ENCODE peak calls at places on chromosomes 5 and 9, in six cellular contexts. One of them, this sample, is unnamed.

GRCh38 chr9:107439991-107440456 is 49.5 kb downstream of the KLF4 start:
- DNase-seq in GM03348: no peak
- DNase-seq in SK-MEL-5: no peak
- DNase-seq in AG08396: no peak
- DNase-seq in left cardiac atrium: no peak
- DNase-seq in HS-5: no peak
- DNase-seq in this sample: peak

GRCh38 chr9:104412238-104412637 is 91.8 kb upstream of the OR13F1 start:
- DNase-seq in HS-5: peak
- DNase-seq in GM03348: no peak
- DNase-seq in SK-MEL-5: no peak
- DNase-seq in AG08396: no peak
- DNase-seq in left cardiac atrium: no peak
- DNase-seq in this sample: no peak

GRCh38 chr5:176816791-176817272 is 6.5 kb downstream of the UNC5A start:
- DNase-seq in SK-MEL-5: no peak
- DNase-seq in GM03348: no peak
- DNase-seq in HS-5: no peak
- DNase-seq in left cardiac atrium: no peak
- DNase-seq in AG08396: no peak
- DNase-seq in this sample: no peak

GRCh38 chr5:17951392-17952169 is 317.3 kb downstream of the TAF11L14 start:
- DNase-seq in AG08396: no peak
- DNase-seq in SK-MEL-5: peak
- DNase-seq in HS-5: no peak
- DNase-seq in GM03348: no peak
- DNase-seq in left cardiac atrium: no peak
- DNase-seq in this sample: peak

GRCh38 chr5:178288373-178289368 is 56.1 kb upstream of the PHYKPL start:
- DNase-seq in GM03348: no peak
- DNase-seq in AG08396: no peak
- DNase-seq in left cardiac atrium: peak
- DNase-seq in SK-MEL-5: no peak
- DNase-seq in HS-5: no peak
- DNase-seq in this sample: peak

GRCh38 chr5:77076961-77077820 is 9.9 kb downstream of the ZBED3 start:
- DNase-seq in left cardiac atrium: peak
- DNase-seq in AG08396: peak
- DNase-seq in GM03348: peak
- DNase-seq in SK-MEL-5: no peak
- DNase-seq in HS-5: no peak
- DNase-seq in this sample: peak

GRCh38 chr9:98765276-98765675 is 31.1 kb downstream of the ANKS6 start:
- DNase-seq in SK-MEL-5: no peak
- DNase-seq in AG08396: no peak
- DNase-seq in GM03348: no peak
- DNase-seq in HS-5: no peak
- DNase-seq in left cardiac atrium: no peak
- DNase-seq in this sample: no peak

GRCh38 chr9:127112683-127113539 is 9.5 kb downstream of the ANGPTL2 start:
- DNase-seq in HS-5: no peak
- DNase-seq in left cardiac atrium: no peak
- DNase-seq in SK-MEL-5: no peak
- DNase-seq in AG08396: no peak
- DNase-seq in GM03348: no peak
- DNase-seq in this sample: no peak

GRCh38 chr5:57551974-57552537 is 69.4 kb upstream of the ACTBL2 start:
- DNase-seq in left cardiac atrium: no peak
- DNase-seq in SK-MEL-5: peak
- DNase-seq in AG08396: no peak
- DNase-seq in GM03348: no peak
- DNase-seq in HS-5: no peak
- DNase-seq in this sample: no peak

GRCh38 chr9:111198936-111199335 is 131.1 kb downstream of the OR2K2 start:
- DNase-seq in GM03348: no peak
- DNase-seq in HS-5: no peak
- DNase-seq in SK-MEL-5: no peak
- DNase-seq in left cardiac atrium: no peak
- DNase-seq in AG08396: no peak
- DNase-seq in this sample: no peak

GRCh38 chr9:127973169-127974001 is 7.4 kb downstream of the EEIG1 start:
- DNase-seq in left cardiac atrium: no peak
- DNase-seq in HS-5: no peak
- DNase-seq in GM03348: no peak
- DNase-seq in SK-MEL-5: no peak
- DNase-seq in AG08396: no peak
- DNase-seq in this sample: no peak

GRCh38 chr5:113178073-113178779 is 201.6 kb downstream of the DCP2 start:
- DNase-seq in GM03348: no peak
- DNase-seq in HS-5: no peak
- DNase-seq in AG08396: no peak
- DNase-seq in left cardiac atrium: no peak
- DNase-seq in SK-MEL-5: no peak
- DNase-seq in this sample: no peak

GRCh38 chr9:27535701-27536118 is 6.1 kb upstream of the MOB3B start:
- DNase-seq in GM03348: no peak
- DNase-seq in AG08396: no peak
- DNase-seq in left cardiac atrium: no peak
- DNase-seq in HS-5: no peak
- DNase-seq in SK-MEL-5: no peak
- DNase-seq in this sample: no peak

GRCh38 chr9:114125614-114126013 is 26.5 kb upstream of the KIF12 start:
- DNase-seq in SK-MEL-5: no peak
- DNase-seq in GM03348: no peak
- DNase-seq in left cardiac atrium: no peak
- DNase-seq in HS-5: no peak
- DNase-seq in AG08396: no peak
- DNase-seq in this sample: no peak

GRCh38 chr5:74530316-74530917 is 110.1 kb downstream of the ENC1 start:
- DNase-seq in HS-5: no peak
- DNase-seq in AG08396: no peak
- DNase-seq in SK-MEL-5: no peak
- DNase-seq in GM03348: no peak
- DNase-seq in left cardiac atrium: no peak
- DNase-seq in this sample: no peak

GRCh38 chr5:5347442-5347841 is 75.0 kb upstream of the ICE1 start:
- DNase-seq in left cardiac atrium: no peak
- DNase-seq in HS-5: no peak
- DNase-seq in AG08396: no peak
- DNase-seq in GM03348: no peak
- DNase-seq in SK-MEL-5: no peak
- DNase-seq in this sample: no peak

GRCh38 chr5:149470942-149471341 is 80.3 kb downstream of the CSNK1A1 start:
- DNase-seq in GM03348: no peak
- DNase-seq in left cardiac atrium: no peak
- DNase-seq in SK-MEL-5: no peak
- DNase-seq in AG08396: no peak
- DNase-seq in HS-5: no peak
- DNase-seq in this sample: no peak

GRCh38 chr5:148760945-148761638 is 65.3 kb upstream of the ADRB2 start:
- DNase-seq in HS-5: no peak
- DNase-seq in GM03348: no peak
- DNase-seq in SK-MEL-5: no peak
- DNase-seq in AG08396: no peak
- DNase-seq in left cardiac atrium: no peak
- DNase-seq in this sample: no peak

GRCh38 chr9:126614088-126614454 is 343 bp downstream of the LMX1B start:
- DNase-seq in AG08396: no peak
- DNase-seq in GM03348: no peak
- DNase-seq in left cardiac atrium: no peak
- DNase-seq in SK-MEL-5: no peak
- DNase-seq in HS-5: no peak
- DNase-seq in this sample: no peak

GRCh38 chr9:135093111-135093510 is 5.6 kb downstream of the OLFM1 start:
- DNase-seq in GM03348: no peak
- DNase-seq in SK-MEL-5: no peak
- DNase-seq in left cardiac atrium: peak
- DNase-seq in HS-5: no peak
- DNase-seq in AG08396: no peak
- DNase-seq in this sample: no peak

GRCh38 chr5:107381189-107381856 is 289.4 kb downstream of the EFNA5 start:
- DNase-seq in AG08396: peak
- DNase-seq in HS-5: peak
- DNase-seq in SK-MEL-5: no peak
- DNase-seq in GM03348: peak
- DNase-seq in left cardiac atrium: peak
- DNase-seq in this sample: peak

GRCh38 chr9:106897681-106898080 is 34.7 kb downstream of the ZNF462 start:
- DNase-seq in left cardiac atrium: no peak
- DNase-seq in HS-5: no peak
- DNase-seq in GM03348: no peak
- DNase-seq in SK-MEL-5: peak
- DNase-seq in AG08396: no peak
- DNase-seq in this sample: no peak